ENCODE peak calls at places on chromosomes 5 and 9, in ten cellular contexts. A is ovary; S is cardiac muscle cell; X is effector memory CD4-positive, alpha-beta T cell; L is OCI-LY7; M is pancreas; V is PC-9; J is CD8-positive, alpha-beta memory T cell; F is K562; Q is kidney. U is an unnamed sample.
A peak's percentile ranks its signal among the peaks of the same experiment; 100 is the strongest.

GRCh38 chr9:84697494-84698114 is 28.1 kb downstream of the NTRK2 start:
- DNase-seq in S (peak; percentile 61), A (peak; percentile 66), Q (peak; percentile 86), M (peak; percentile 72), J (peak; percentile 22), F (peak; percentile 26), X (peak; percentile 16), L (peak; percentile 22), V (peak; percentile 27), U (peak; percentile 72)

GRCh38 chr5:98433022-98433421 is 340.4 kb upstream of the RGMB start:
- DNase-seq in M (no peak), X (no peak), Q (no peak), A (no peak), S (peak; percentile 14), V (no peak), L (no peak), F (no peak), J (no peak), U (no peak)

GRCh38 chr9:110152704-110153374 is 55.1 kb downstream of the C9orf152 start:
- DNase-seq in J (no peak), F (peak; percentile 41), V (no peak), A (no peak), X (no peak), L (peak; percentile 80), M (no peak), S (peak; percentile 71), Q (no peak), U (peak; percentile 83)

GRCh38 chr9:124839612-124840299 is 13.5 kb upstream of the WDR38 start:
- DNase-seq in S (peak; percentile 45), L (peak; percentile 46), Q (peak; percentile 43), A (peak; percentile 26), J (no peak), V (no peak), F (no peak), X (no peak), M (no peak), U (peak; percentile 99)

GRCh38 chr5:162607879-162608278 is 540.3 kb downstream of the GABRG2 start:
- DNase-seq in F (no peak), J (no peak), M (no peak), S (no peak), A (no peak), Q (no peak), X (no peak), L (no peak), V (no peak), U (peak; percentile 5)

GRCh38 chr5:175711472-175712312 is 53.8 kb downstream of the HRH2 start:
- DNase-seq in F (no peak), A (no peak), Q (peak; percentile 48), J (no peak), V (no peak), X (no peak), L (no peak), M (no peak), S (no peak), U (no peak)

GRCh38 chr5:60453186-60453976 is 246.6 kb downstream of the DEPDC1B start:
- DNase-seq in F (no peak), J (no peak), X (no peak), S (no peak), V (no peak), A (no peak), L (no peak), M (no peak), Q (no peak), U (no peak)

GRCh38 chr5:67257063-67257462 is 60.5 kb upstream of the CD180 start:
- DNase-seq in V (no peak), A (no peak), J (no peak), S (no peak), X (no peak), M (no peak), L (no peak), Q (no peak), F (no peak), U (no peak)

GRCh38 chr5:73815631-73816030 is 189.6 kb downstream of the ARHGEF28 start:
- DNase-seq in J (no peak), X (no peak), M (no peak), S (no peak), A (no peak), V (no peak), L (no peak), Q (no peak), F (no peak), U (no peak)

GRCh38 chr5:171989276-171989675 is 17.2 kb downstream of the FBXW11 start:
- DNase-seq in A (no peak), M (no peak), Q (no peak), S (no peak), J (no peak), L (no peak), X (no peak), F (no peak), V (no peak), U (no peak)

DNA sequence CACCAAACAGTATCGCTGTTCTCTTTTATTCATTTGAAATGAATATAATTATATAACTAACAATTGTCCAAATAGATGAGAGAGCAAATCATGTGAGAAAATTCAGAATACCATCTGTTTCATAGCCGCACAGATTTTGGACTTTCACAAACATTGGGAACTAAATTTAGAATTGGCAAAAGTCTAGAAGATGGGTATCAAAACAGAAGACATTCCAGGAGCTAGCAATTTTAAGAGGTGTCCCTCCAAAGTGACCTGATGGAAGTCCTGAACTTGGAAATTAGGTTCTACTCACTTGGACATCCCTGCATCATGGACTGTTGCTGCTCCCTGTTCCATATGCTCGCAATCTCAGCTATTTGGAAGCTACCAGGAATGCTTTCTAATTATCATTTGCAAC is 56.9 kb upstream of the FSD1L start:
- DNase-seq in L (no peak), V (no peak), F (no peak), S (no peak), X (no peak), A (no peak), M (no peak), J (no peak), Q (no peak), U (no peak)
- H3K4me1 ChIP-seq in L (peaks cover 3% of the 10 kb centered on the region), V (no peaks in the 10 kb centered on the region), F (no peaks in the 10 kb centered on the region), S (peaks cover 8% of the 10 kb centered on the region), X (no peaks in the 10 kb centered on the region), A (no peaks in the 10 kb centered on the region), M (no peaks in the 10 kb centered on the region), J (peaks cover 2% of the 10 kb centered on the region), Q (no peaks in the 10 kb centered on the region), U (no peaks in the 10 kb centered on the region)

GRCh38 chr5:1175801-1176472 is 25.5 kb upstream of the SLC6A19 start:
- DNase-seq in Q (no peak), M (no peak), V (no peak), A (no peak), F (no peak), L (no peak), J (no peak), S (no peak), X (no peak), U (no peak)

GRCh38 chr5:1175015-1175414 is 26.4 kb upstream of the SLC6A19 start:
- DNase-seq in L (no peak), Q (peak; percentile 46), V (no peak), X (no peak), M (no peak), J (no peak), F (no peak), S (no peak), A (no peak), U (no peak)

GRCh38 chr5:1178529-1179382 is 22.6 kb upstream of the SLC6A19 start:
- DNase-seq in Q (peak; percentile 41), X (no peak), F (no peak), S (no peak), J (no peak), V (no peak), M (no peak), L (no peak), A (no peak), U (no peak)

GRCh38 chr5:1177826-1178528 is 23.4 kb upstream of the SLC6A19 start:
- DNase-seq in Q (peak; percentile 55), V (no peak), J (no peak), X (no peak), F (no peak), M (no peak), S (no peak), A (no peak), L (no peak), U (no peak)

DNA sequence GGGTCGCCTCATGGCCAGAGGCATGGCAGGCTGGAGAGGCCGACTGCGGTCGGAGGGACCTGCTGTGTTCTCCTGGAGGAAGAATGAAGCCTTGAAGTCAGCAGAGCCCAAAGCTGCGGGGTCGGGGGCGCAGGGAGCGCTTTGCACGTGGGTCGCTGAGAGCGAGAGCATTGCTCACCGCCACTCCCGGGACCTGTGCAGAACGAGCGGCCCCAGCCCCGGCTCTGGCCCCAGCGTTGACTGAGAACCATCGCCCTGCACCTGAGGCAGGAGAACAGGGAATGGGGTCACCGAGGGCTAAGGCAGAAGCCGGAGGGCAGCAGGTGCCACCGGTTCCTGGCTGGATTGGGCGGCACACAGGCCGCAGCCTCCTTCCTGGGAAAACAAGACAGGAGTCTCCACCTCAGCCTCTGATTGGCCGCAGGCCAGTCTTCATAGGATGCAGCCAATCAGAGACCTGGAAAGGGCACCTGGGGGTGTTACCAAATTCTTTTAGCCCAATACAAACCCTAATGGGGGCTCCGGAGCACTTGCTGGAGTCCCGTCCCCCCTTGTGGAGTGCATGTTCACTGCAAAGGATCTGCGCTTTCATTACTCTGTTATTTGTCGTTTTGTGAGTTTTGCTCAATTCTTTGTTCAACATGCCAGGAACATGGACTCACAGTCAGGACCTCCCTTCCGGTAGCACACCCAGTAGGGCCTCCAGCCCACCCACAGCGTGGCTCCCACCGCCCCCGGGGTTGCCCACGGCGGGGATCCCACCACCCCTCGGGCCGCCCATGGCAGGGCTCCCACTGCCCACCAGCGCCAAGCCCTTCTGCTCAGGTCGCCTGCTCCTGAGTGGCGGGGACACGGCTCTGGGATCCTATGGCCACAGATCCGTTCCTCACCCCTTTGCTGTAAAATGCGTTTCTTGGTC is 24.7 kb upstream of the SLC6A19 start:
- DNase-seq in S (no peak), F (peak; percentile 48), X (no peak), M (no peak), Q (peak; percentile 74), J (no peak), V (no peak), A (no peak), L (no peak), U (peak; percentile 16)
- H3K4me3 ChIP-seq in S (no peak overlapping the region), F (no peak overlapping the region), X (no peak overlapping the region), M (no peak overlapping the region), Q (no peak overlapping the region), J (no peak overlapping the region), V (no peak overlapping the region), A (no peak overlapping the region), L (no peak overlapping the region), U (no peak overlapping the region)

DNA sequence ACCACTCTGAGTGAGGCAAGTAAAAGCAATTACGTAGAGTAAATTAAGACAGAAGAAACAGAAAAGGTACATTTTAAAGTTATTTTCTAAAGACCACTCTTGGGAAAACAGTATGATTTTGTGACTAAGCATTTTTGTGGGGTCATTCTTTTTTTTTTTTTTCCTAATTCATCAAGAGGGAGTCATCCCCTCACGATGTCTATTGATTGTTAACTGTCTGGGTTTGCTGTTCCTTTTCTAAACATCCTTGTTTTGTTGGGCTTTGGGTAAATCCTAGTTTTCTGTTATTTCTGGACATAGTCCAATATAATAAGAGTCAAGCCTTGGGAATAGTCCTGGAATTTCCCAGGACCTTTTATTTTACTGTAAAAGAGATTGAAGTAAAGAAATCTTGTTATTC is 63.8 kb downstream of the ANKRD55 start:
- DNase-seq in Q (no peak), A (no peak), X (no peak), L (no peak), M (no peak), F (no peak), V (no peak), S (no peak), J (no peak), U (no peak)
- H3K27ac ChIP-seq in Q (no peak overlapping the region), A (no peak overlapping the region), X (no peak overlapping the region), L (no peak overlapping the region), M (no peak overlapping the region), F (no peak overlapping the region), V (no peak overlapping the region), S (no peak overlapping the region), J (no peak overlapping the region), U (no peak overlapping the region)

GRCh38 chr5:154761062-154761740 is 6.0 kb downstream of the LARP1 start:
- DNase-seq in X (no peak), J (peak; percentile 19), Q (no peak), L (peak; percentile 38), A (no peak), M (no peak), S (no peak), F (no peak), V (no peak), U (no peak)
- H3K4me1 ChIP-seq in X (peaks cover 40% of the 10 kb centered on the region), J (peaks cover 64% of the 10 kb centered on the region), Q (peaks cover 24% of the 10 kb centered on the region), L (peaks cover 65% of the 10 kb centered on the region), A (peaks cover 23% of the 10 kb centered on the region), M (peaks cover 28% of the 10 kb centered on the region), S (peaks cover 28% of the 10 kb centered on the region), F (peaks cover 49% of the 10 kb centered on the region), V (peaks cover 40% of the 10 kb centered on the region), U (peaks cover 10% of the 10 kb centered on the region)